ENCODE peak calls at places on chromosome 5, in four cellular contexts. G is GM12878, J is K562, Q is HL-60. I is an unnamed sample.

GRCh38 chr5:175870820-175871447 is 444 bp upstream of the CPLX2 start:
- DNase-seq in J (no peak), G (no peak), Q (no peak), I (no peak)

GRCh38 chr5:124402144-124402581 is 344.3 kb downstream of the ZNF608 start:
- DNase-seq in J (no peak), G (no peak), Q (no peak), I (no peak)

GRCh38 chr5:75681125-75681830 is 36.0 kb downstream of the POC5 start:
- DNase-seq in G (no peak), Q (no peak), J (no peak), I (no peak)

GRCh38 chr5:44002381-44002901 is 386.8 kb downstream of the FGF10 start:
- DNase-seq in G (no peak), J (no peak), Q (no peak), I (no peak)

GRCh38 chr5:16467363-16468219 is 2.0 kb upstream of the ZNF622 start:
- DNase-seq in J (peak; percentile 27), G (peak; percentile 57), Q (no peak), I (no peak)

GRCh38 chr5:15183520-15183919 is 311.9 kb upstream of the ANKH start:
- DNase-seq in J (no peak), Q (no peak), G (no peak), I (no peak)

GRCh38 chr5:127290019-127290945 is at the start of gene MEGF10:
- DNase-seq in Q (no peak), G (no peak), J (peak; percentile 54), I (peak; percentile 50)

GRCh38 chr5:64925123-64925522 is 156.4 kb downstream of the CWC27 start:
- DNase-seq in J (no peak), Q (no peak), G (no peak), I (no peak)

GRCh38 chr5:150582281-150582791 is 58.1 kb upstream of the SYNPO start:
- DNase-seq in G (no peak), J (no peak), Q (no peak), I (no peak)

GRCh38 chr5:67530609-67531255 is 334.1 kb upstream of the CD180 start:
- DNase-seq in J (no peak), G (no peak), Q (no peak), I (no peak)

GRCh38 chr5:143399616-143400540 is 3.6 kb downstream of the NR3C1 start:
- DNase-seq in J (no peak), Q (no peak), G (no peak), I (no peak)

GRCh38 chr5:58466939-58467338 is 7.1 kb upstream of the PLK2 start:
- DNase-seq in G (no peak), J (no peak), Q (peak; percentile 47), I (no peak)

DNA sequence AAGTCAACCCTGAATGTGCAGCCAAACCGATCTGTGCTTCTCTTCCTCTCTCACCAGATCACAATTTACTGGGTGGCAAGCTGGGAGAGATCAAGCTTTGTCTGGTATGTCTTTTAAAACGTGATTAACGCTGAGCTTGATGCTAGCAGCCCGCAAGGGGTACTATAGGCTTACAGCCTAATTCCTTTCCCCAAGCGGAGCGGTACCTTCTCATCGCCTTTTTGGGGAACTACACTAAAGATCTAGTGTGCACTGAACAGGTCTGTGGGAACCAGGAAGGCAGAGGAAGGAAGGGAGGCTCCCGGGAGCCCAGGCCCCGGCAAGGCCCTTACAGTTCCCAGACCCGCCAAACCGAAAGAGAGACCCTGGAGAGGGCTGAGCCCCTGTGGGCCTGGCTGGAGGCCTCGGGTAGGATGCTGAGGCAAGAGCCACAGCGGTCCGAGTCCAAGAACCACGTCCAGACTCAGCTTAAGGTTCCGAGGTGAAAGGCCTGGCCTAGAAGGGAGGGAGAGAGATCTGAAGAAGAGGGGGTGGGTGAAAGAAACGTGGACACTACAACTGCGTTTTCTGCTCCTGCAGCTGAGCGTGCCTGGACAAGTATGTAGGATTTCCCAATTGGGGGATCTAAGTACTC is 2.7 kb downstream of the NR2F1-AS1 start:
- DNase-seq in G (no peak), Q (no peak), J (no peak), I (no peak)
- TF ChIP-seq SPI1 in G (no peak), Q (no peak), J (no peak), I (no peak)

GRCh38 chr5:88666761-88667186 is 216.2 kb downstream of the MEF2C start:
- DNase-seq in Q (no peak), G (no peak), J (no peak), I (no peak)
- TF ChIP-seq SPI1 in Q (no peak), G (no peak), J (no peak), I (no peak)

GRCh38 chr5:140108093-140109049 is 5.5 kb upstream of the PURA start:
- DNase-seq in G (no peak), Q (no peak), J (peak; percentile 54), I (no peak)
- TF ChIP-seq SPI1 in G (no peak), Q (no peak), J (no peak), I (no peak)

GRCh38 chr5:92907914-92908606 is 673.0 kb downstream of the NR2F1-AS1 start:
- DNase-seq in J (no peak), Q (no peak), G (peak; percentile 8), I (no peak)
- TF ChIP-seq SPI1 in J (no peak), Q (no peak), G (no peak), I (no peak)